ENCODE peak calls at places on chromosomes 1 and 21, in eight cellular contexts. One of them, this sample, is unnamed.

GRCh38 chr1:22332795-22333499 is 118.7 kb upstream of the ZBTB40 start:
- DNase-seq in A673: no peak
- DNase-seq in heart right ventricle: no peak
- DNase-seq in stomach: no peak
- DNase-seq in prostate gland: no peak
- DNase-seq in AG04450: no peak
- DNase-seq in A549: peak
- DNase-seq in choroid plexus epithelial cell: no peak
- DNase-seq in this sample: no peak

GRCh38 chr1:104765115-104765514 is 1015.4 kb downstream of the AMY1C start:
- DNase-seq in A549: no peak
- DNase-seq in A673: peak
- DNase-seq in prostate gland: no peak
- DNase-seq in choroid plexus epithelial cell: peak
- DNase-seq in stomach: no peak
- DNase-seq in AG04450: no peak
- DNase-seq in heart right ventricle: no peak
- DNase-seq in this sample: no peak

GRCh38 chr1:70542856-70543255 is 131.8 kb downstream of the CTH start:
- DNase-seq in AG04450: no peak
- DNase-seq in A673: no peak
- DNase-seq in prostate gland: no peak
- DNase-seq in A549: no peak
- DNase-seq in stomach: no peak
- DNase-seq in choroid plexus epithelial cell: no peak
- DNase-seq in heart right ventricle: no peak
- DNase-seq in this sample: no peak

GRCh38 chr1:2438641-2439040 is 26.3 kb upstream of the PEX10 start:
- DNase-seq in stomach: no peak
- DNase-seq in prostate gland: no peak
- DNase-seq in heart right ventricle: no peak
- DNase-seq in AG04450: no peak
- DNase-seq in A549: no peak
- DNase-seq in choroid plexus epithelial cell: no peak
- DNase-seq in A673: no peak
- DNase-seq in this sample: no peak

GRCh38 chr1:12031039-12031980 is 12.0 kb downstream of the MIIP start:
- DNase-seq in stomach: peak
- DNase-seq in prostate gland: no peak
- DNase-seq in heart right ventricle: peak
- DNase-seq in choroid plexus epithelial cell: peak
- DNase-seq in A549: peak
- DNase-seq in A673: peak
- DNase-seq in AG04450: no peak
- DNase-seq in this sample: no peak

GRCh38 chr1:91768786-91769697 is 116.9 kb downstream of the TGFBR3 start:
- DNase-seq in prostate gland: no peak
- DNase-seq in choroid plexus epithelial cell: peak
- DNase-seq in A673: no peak
- DNase-seq in heart right ventricle: no peak
- DNase-seq in A549: no peak
- DNase-seq in stomach: no peak
- DNase-seq in AG04450: no peak
- DNase-seq in this sample: no peak

GRCh38 chr1:100631015-100631521 is 88.5 kb upstream of the VCAM1 start:
- DNase-seq in heart right ventricle: no peak
- DNase-seq in stomach: no peak
- DNase-seq in prostate gland: no peak
- DNase-seq in AG04450: peak
- DNase-seq in A549: no peak
- DNase-seq in choroid plexus epithelial cell: peak
- DNase-seq in A673: no peak
- DNase-seq in this sample: no peak

GRCh38 chr1:220521755-220522154 is 6.2 kb upstream of the MARK1 start:
- DNase-seq in A549: no peak
- DNase-seq in heart right ventricle: no peak
- DNase-seq in AG04450: no peak
- DNase-seq in prostate gland: no peak
- DNase-seq in choroid plexus epithelial cell: no peak
- DNase-seq in stomach: no peak
- DNase-seq in A673: no peak
- DNase-seq in this sample: no peak

GRCh38 chr21:29163381-29164115 is 33.1 kb downstream of the MAP3K7CL start:
- DNase-seq in A549: no peak
- DNase-seq in stomach: no peak
- DNase-seq in prostate gland: no peak
- DNase-seq in heart right ventricle: no peak
- DNase-seq in choroid plexus epithelial cell: peak
- DNase-seq in AG04450: no peak
- DNase-seq in A673: peak
- DNase-seq in this sample: no peak

GRCh38 chr21:37338671-37339526 is 27.7 kb upstream of the DYRK1A start:
- DNase-seq in stomach: no peak
- DNase-seq in heart right ventricle: peak
- DNase-seq in AG04450: peak
- DNase-seq in A673: peak
- DNase-seq in prostate gland: no peak
- DNase-seq in choroid plexus epithelial cell: peak
- DNase-seq in A549: peak
- DNase-seq in this sample: no peak

GRCh38 chr1:17624540-17625256 is 85.2 kb downstream of the ARHGEF10L start:
- DNase-seq in heart right ventricle: peak
- DNase-seq in A549: peak
- DNase-seq in AG04450: no peak
- DNase-seq in A673: no peak
- DNase-seq in prostate gland: peak
- DNase-seq in choroid plexus epithelial cell: peak
- DNase-seq in stomach: peak
- DNase-seq in this sample: no peak

GRCh38 chr1:221923921-221924598 is 182.2 kb upstream of the DUSP10 start:
- DNase-seq in choroid plexus epithelial cell: no peak
- DNase-seq in A673: no peak
- DNase-seq in stomach: no peak
- DNase-seq in A549: no peak
- DNase-seq in AG04450: no peak
- DNase-seq in prostate gland: no peak
- DNase-seq in heart right ventricle: no peak
- DNase-seq in this sample: no peak

GRCh38 chr1:3221112-3222041 is 152.4 kb downstream of the PRDM16 start:
- DNase-seq in stomach: no peak
- DNase-seq in prostate gland: no peak
- DNase-seq in A673: no peak
- DNase-seq in choroid plexus epithelial cell: no peak
- DNase-seq in A549: no peak
- DNase-seq in AG04450: no peak
- DNase-seq in heart right ventricle: no peak
- DNase-seq in this sample: peak

GRCh38 chr1:111702504-111703050 is 36.6 kb downstream of the INKA2 start:
- DNase-seq in heart right ventricle: no peak
- DNase-seq in AG04450: no peak
- DNase-seq in A549: no peak
- DNase-seq in prostate gland: no peak
- DNase-seq in stomach: no peak
- DNase-seq in A673: no peak
- DNase-seq in choroid plexus epithelial cell: no peak
- DNase-seq in this sample: no peak

GRCh38 chr21:46189213-46189958 is 5.1 kb upstream of the SPATC1L start:
- DNase-seq in prostate gland: peak
- DNase-seq in A673: no peak
- DNase-seq in choroid plexus epithelial cell: peak
- DNase-seq in AG04450: no peak
- DNase-seq in A549: no peak
- DNase-seq in heart right ventricle: no peak
- DNase-seq in stomach: no peak
- DNase-seq in this sample: peak

GRCh38 chr1:3346478-3346877 is 108.0 kb upstream of the ARHGEF16 start:
- DNase-seq in AG04450: no peak
- DNase-seq in heart right ventricle: no peak
- DNase-seq in choroid plexus epithelial cell: no peak
- DNase-seq in A549: no peak
- DNase-seq in stomach: no peak
- DNase-seq in A673: no peak
- DNase-seq in prostate gland: no peak
- DNase-seq in this sample: no peak

GRCh38 chr21:38272215-38272614 is 15.4 kb downstream of the KCNJ15 start:
- DNase-seq in A673: no peak
- DNase-seq in heart right ventricle: no peak
- DNase-seq in AG04450: no peak
- DNase-seq in choroid plexus epithelial cell: no peak
- DNase-seq in stomach: no peak
- DNase-seq in A549: no peak
- DNase-seq in prostate gland: no peak
- DNase-seq in this sample: no peak

GRCh38 chr1:29634324-29635072 is 398.2 kb downstream of the PTPRU start:
- DNase-seq in choroid plexus epithelial cell: no peak
- DNase-seq in stomach: no peak
- DNase-seq in heart right ventricle: no peak
- DNase-seq in A549: no peak
- DNase-seq in prostate gland: no peak
- DNase-seq in A673: no peak
- DNase-seq in AG04450: no peak
- DNase-seq in this sample: no peak

GRCh38 chr1:213686983-213687382 is 300.8 kb upstream of the PROX1 start:
- DNase-seq in heart right ventricle: no peak
- DNase-seq in A673: no peak
- DNase-seq in prostate gland: no peak
- DNase-seq in stomach: no peak
- DNase-seq in AG04450: no peak
- DNase-seq in A549: no peak
- DNase-seq in choroid plexus epithelial cell: no peak
- DNase-seq in this sample: no peak

GRCh38 chr1:1162597-1163537 is 10.8 kb upstream of the TTLL10 start:
- DNase-seq in choroid plexus epithelial cell: no peak
- DNase-seq in A673: no peak
- DNase-seq in A549: no peak
- DNase-seq in heart right ventricle: no peak
- DNase-seq in AG04450: no peak
- DNase-seq in stomach: peak
- DNase-seq in prostate gland: peak
- DNase-seq in this sample: no peak

GRCh38 chr1:169106921-169107672 is 607 bp downstream of the ATP1B1 start:
- DNase-seq in choroid plexus epithelial cell: peak
- DNase-seq in heart right ventricle: peak
- DNase-seq in A673: peak
- DNase-seq in stomach: no peak
- DNase-seq in AG04450: no peak
- DNase-seq in prostate gland: no peak
- DNase-seq in A549: no peak
- DNase-seq in this sample: peak

GRCh38 chr1:192698731-192699130 is 62.8 kb downstream of the RGS13 start:
- DNase-seq in heart right ventricle: no peak
- DNase-seq in stomach: no peak
- DNase-seq in A673: no peak
- DNase-seq in AG04450: no peak
- DNase-seq in prostate gland: no peak
- DNase-seq in A549: no peak
- DNase-seq in choroid plexus epithelial cell: no peak
- DNase-seq in this sample: no peak

GRCh38 chr1:192696082-192696481 is 60.1 kb downstream of the RGS13 start:
- DNase-seq in choroid plexus epithelial cell: no peak
- DNase-seq in A549: no peak
- DNase-seq in A673: no peak
- DNase-seq in prostate gland: no peak
- DNase-seq in stomach: no peak
- DNase-seq in heart right ventricle: no peak
- DNase-seq in AG04450: no peak
- DNase-seq in this sample: no peak

GRCh38 chr1:192702212-192702993 is 66.5 kb downstream of the RGS13 start:
- DNase-seq in A549: peak
- DNase-seq in AG04450: peak
- DNase-seq in prostate gland: no peak
- DNase-seq in stomach: no peak
- DNase-seq in heart right ventricle: no peak
- DNase-seq in choroid plexus epithelial cell: peak
- DNase-seq in A673: peak
- DNase-seq in this sample: no peak

GRCh38 chr1:192700834-192701271 is 64.9 kb downstream of the RGS13 start:
- DNase-seq in stomach: no peak
- DNase-seq in choroid plexus epithelial cell: peak
- DNase-seq in A549: peak
- DNase-seq in heart right ventricle: no peak
- DNase-seq in prostate gland: no peak
- DNase-seq in A673: peak
- DNase-seq in AG04450: peak
- DNase-seq in this sample: no peak

GRCh38 chr1:192697771-192698170 is 61.8 kb downstream of the RGS13 start:
- DNase-seq in stomach: no peak
- DNase-seq in choroid plexus epithelial cell: no peak
- DNase-seq in A549: no peak
- DNase-seq in heart right ventricle: no peak
- DNase-seq in prostate gland: no peak
- DNase-seq in A673: no peak
- DNase-seq in AG04450: no peak
- DNase-seq in this sample: no peak
- TF ChIP-seq CTCF in stomach: no peak
- TF ChIP-seq CTCF in choroid plexus epithelial cell: no peak
- TF ChIP-seq CTCF in A549: no peak
- TF ChIP-seq CTCF in heart right ventricle: no peak
- TF ChIP-seq CTCF in prostate gland: no peak
- TF ChIP-seq CTCF in A673: no peak
- TF ChIP-seq CTCF in AG04450: no peak
- TF ChIP-seq CTCF in this sample: no peak

GRCh38 chr1:52672946-52673345 is 25.2 kb downstream of the COA7 start:
- DNase-seq in heart right ventricle: no peak
- DNase-seq in prostate gland: no peak
- DNase-seq in stomach: no peak
- DNase-seq in AG04450: no peak
- DNase-seq in A549: no peak
- DNase-seq in A673: no peak
- DNase-seq in choroid plexus epithelial cell: no peak
- DNase-seq in this sample: no peak
- TF ChIP-seq CTCF in heart right ventricle: no peak
- TF ChIP-seq CTCF in prostate gland: no peak
- TF ChIP-seq CTCF in stomach: no peak
- TF ChIP-seq CTCF in AG04450: no peak
- TF ChIP-seq CTCF in A549: no peak
- TF ChIP-seq CTCF in A673: no peak
- TF ChIP-seq CTCF in choroid plexus epithelial cell: no peak
- TF ChIP-seq CTCF in this sample: no peak

DNA sequence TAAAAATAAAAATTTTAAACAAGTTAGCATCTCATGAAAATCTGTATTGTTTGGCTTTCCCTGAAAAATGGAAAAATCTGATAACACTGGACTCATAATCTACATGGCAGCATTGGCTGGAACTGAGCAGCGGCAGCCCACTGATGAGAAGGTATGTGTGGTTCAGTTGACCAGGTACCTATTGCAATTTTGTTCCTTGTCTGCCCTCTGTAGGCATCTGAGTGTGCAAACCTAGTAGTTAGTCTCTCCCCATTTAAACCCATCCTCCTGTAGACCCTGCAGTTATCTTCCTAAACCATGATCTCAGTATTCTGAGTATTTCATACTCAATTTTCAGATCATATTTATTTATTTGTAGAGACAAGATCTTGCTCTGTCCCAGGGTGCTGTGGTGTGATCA is 59.4 kb upstream of the SERBP1 start:
- DNase-seq in A549: no peak
- DNase-seq in AG04450: no peak
- DNase-seq in A673: no peak
- DNase-seq in prostate gland: peak
- DNase-seq in heart right ventricle: no peak
- DNase-seq in stomach: no peak
- DNase-seq in choroid plexus epithelial cell: peak
- DNase-seq in this sample: no peak
- TF ChIP-seq CTCF in A549: no peak
- TF ChIP-seq CTCF in AG04450: peak
- TF ChIP-seq CTCF in A673: peak
- TF ChIP-seq CTCF in prostate gland: no peak
- TF ChIP-seq CTCF in heart right ventricle: peak
- TF ChIP-seq CTCF in stomach: no peak
- TF ChIP-seq CTCF in choroid plexus epithelial cell: peak
- TF ChIP-seq CTCF in this sample: peak

GRCh38 chr1:61182049-61182448 is 99.7 kb downstream of the NFIA start:
- DNase-seq in A549: peak
- DNase-seq in stomach: no peak
- DNase-seq in choroid plexus epithelial cell: peak
- DNase-seq in heart right ventricle: no peak
- DNase-seq in A673: no peak
- DNase-seq in AG04450: peak
- DNase-seq in prostate gland: no peak
- DNase-seq in this sample: no peak
- TF ChIP-seq CTCF in A549: no peak
- TF ChIP-seq CTCF in stomach: no peak
- TF ChIP-seq CTCF in choroid plexus epithelial cell: no peak
- TF ChIP-seq CTCF in heart right ventricle: no peak
- TF ChIP-seq CTCF in A673: no peak
- TF ChIP-seq CTCF in AG04450: no peak
- TF ChIP-seq CTCF in prostate gland: no peak
- TF ChIP-seq CTCF in this sample: no peak